ENCODE peak calls at places on chromosomes 7 and 10, in six cellular contexts. S, W, U, E, D and Z are unnamed samples.
A peak's percentile ranks its signal among the peaks of the same experiment; 100 is the strongest.

GRCh38 chr10:6759961-6760360 is 179.9 kb upstream of the PRKCQ start:
- DNase-seq in S (no peak), W (no peak), U (no peak), E (no peak), D (no peak), Z (no peak)

GRCh38 chr10:3782099-3782455 is 2.9 kb downstream of the KLF6 start:
- DNase-seq in S (no peak), W (no peak), U (no peak), E (no peak), D (no peak), Z (no peak)

GRCh38 chr10:122558452-122558851 is 2.1 kb upstream of the DMBT1 start:
- DNase-seq in S (no peak), W (no peak), U (no peak), E (no peak), D (no peak), Z (no peak)

GRCh38 chr7:131066635-131067034 is 261.0 kb upstream of the MKLN1 start:
- DNase-seq in S (no peak), W (no peak), U (no peak), E (no peak), D (peak; percentile 41), Z (no peak)

GRCh38 chr10:71045188-71045841 is 156.9 kb upstream of the PCBD1 start:
- DNase-seq in S (no peak), W (no peak), U (no peak), E (no peak), D (no peak), Z (no peak)

GRCh38 chr7:2886900-2887299 is 42.8 kb upstream of the GNA12 start:
- DNase-seq in S (peak; percentile 70), W (no peak), U (peak; percentile 79), E (no peak), D (peak; percentile 66), Z (peak; percentile 68)

GRCh38 chr7:114854369-114854768 is 67.5 kb upstream of the MDFIC start:
- DNase-seq in S (no peak), W (no peak), U (no peak), E (no peak), D (no peak), Z (no peak)

GRCh38 chr10:103451091-103451801 is 924 bp downstream of the CALHM2 start:
- DNase-seq in S (peak; percentile 66), W (no peak), U (peak; percentile 12), E (no peak), D (no peak), Z (peak; percentile 57)

GRCh38 chr10:66925896-66926719 is at the start of gene LRRTM3:
- DNase-seq in S (peak; percentile 11), W (peak; percentile 55), U (peak; percentile 37), E (peak; percentile 20), D (peak; percentile 56), Z (peak; percentile 28)

GRCh38 chr10:102229810-102230263 is 3.7 kb downstream of the ELOVL3 start:
- DNase-seq in S (peak; percentile 73), W (peak; percentile 94), U (peak; percentile 86), E (peak; percentile 33), D (peak; percentile 56), Z (peak; percentile 79)

GRCh38 chr7:132387596-132387995 is 188.7 kb downstream of the PLXNA4 start:
- DNase-seq in S (no peak), W (no peak), U (no peak), E (no peak), D (no peak), Z (no peak)

GRCh38 chr10:81548160-81548559 is 326.8 kb upstream of the NRG3 start:
- DNase-seq in S (no peak), W (no peak), U (no peak), E (no peak), D (no peak), Z (no peak)

GRCh38 chr10:69890065-69890831 is 88.5 kb downstream of the COL13A1 start:
- DNase-seq in S (no peak), W (no peak), U (no peak), E (no peak), D (no peak), Z (no peak)

GRCh38 chr7:66500087-66500486 is 128.6 kb upstream of the KCTD7 start:
- DNase-seq in S (no peak), W (no peak), U (peak; percentile 62), E (no peak), D (peak; percentile 38), Z (no peak)

GRCh38 chr7:12494354-12495024 is 76.0 kb upstream of the SCIN start:
- DNase-seq in S (no peak), W (no peak), U (peak; percentile 33), E (no peak), D (no peak), Z (no peak)

GRCh38 chr7:22725585-22725984 is 1.4 kb upstream of the IL6 start:
- DNase-seq in S (no peak), W (no peak), U (peak; percentile 72), E (no peak), D (peak; percentile 47), Z (no peak)

GRCh38 chr7:22728416-22729029 is 1.5 kb downstream of the IL6 start:
- DNase-seq in S (no peak), W (no peak), U (peak; percentile 63), E (no peak), D (peak; percentile 29), Z (no peak)

GRCh38 chr7:22726345-22726848 is 603 bp upstream of the IL6 start:
- DNase-seq in S (peak; percentile 35), W (peak; percentile 62), U (peak; percentile 89), E (no peak), D (peak; percentile 7), Z (peak; percentile 50)

GRCh38 chr7:22729180-22729579 is 2.2 kb downstream of the IL6 start:
- DNase-seq in S (no peak), W (no peak), U (no peak), E (no peak), D (no peak), Z (no peak)

DNA sequence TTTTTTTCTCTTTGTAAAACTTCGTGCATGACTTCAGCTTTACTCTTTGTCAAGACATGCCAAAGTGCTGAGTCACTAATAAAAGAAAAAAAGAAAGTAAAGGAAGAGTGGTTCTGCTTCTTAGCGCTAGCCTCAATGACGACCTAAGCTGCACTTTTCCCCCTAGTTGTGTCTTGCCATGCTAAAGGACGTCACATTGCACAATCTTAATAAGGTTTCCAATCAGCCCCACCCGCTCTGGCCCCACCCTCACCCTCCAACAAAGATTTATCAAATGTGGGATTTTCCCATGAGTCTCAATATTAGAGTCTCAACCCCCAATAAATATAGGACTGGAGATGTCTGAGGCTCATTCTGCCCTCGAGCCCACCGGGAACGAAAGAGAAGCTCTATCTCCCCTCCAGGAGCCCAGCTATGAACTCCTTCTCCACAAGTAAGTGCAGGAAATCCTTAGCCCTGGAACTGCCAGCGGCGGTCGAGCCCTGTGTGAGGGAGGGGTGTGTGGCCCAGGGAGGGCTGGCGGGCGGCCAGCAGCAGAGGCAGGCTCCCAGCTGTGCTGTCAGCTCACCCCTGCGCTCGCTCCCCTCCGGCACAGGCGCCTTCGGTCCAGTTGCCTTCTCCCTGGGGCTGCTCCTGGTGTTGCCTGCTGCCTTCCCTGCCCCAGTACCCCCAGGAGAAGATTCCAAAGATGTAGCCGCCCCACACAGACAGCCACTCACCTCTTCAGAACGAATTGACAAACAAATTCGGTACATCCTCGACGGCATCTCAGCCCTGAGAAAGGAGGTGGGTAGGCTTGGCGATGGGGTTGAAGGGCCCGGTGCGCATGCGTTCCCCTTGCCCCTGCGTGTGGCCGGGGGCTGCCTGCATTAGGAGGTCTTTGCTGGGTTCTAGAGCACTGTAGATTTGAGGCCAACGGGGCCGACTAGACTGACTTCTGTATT is at the start of gene IL6:
- DNase-seq in S (no peak), W (peak; percentile 69), U (peak; percentile 90), E (no peak), D (peak; percentile 6), Z (no peak)
- TF ChIP-seq TAF1 in S (no peak), W (no peak), U (no peak), E (no peak), D (no peak), Z (no peak)

GRCh38 chr10:44864042-44864436 is 47.1 kb upstream of the TMEM72 start:
- DNase-seq in S (no peak), W (peak; percentile 70), U (no peak), E (no peak), D (no peak), Z (no peak)
- TF ChIP-seq POLR2AphosphoS5 in S (no peak), W (no peak), U (no peak), E (no peak), D (no peak), Z (no peak)

DNA sequence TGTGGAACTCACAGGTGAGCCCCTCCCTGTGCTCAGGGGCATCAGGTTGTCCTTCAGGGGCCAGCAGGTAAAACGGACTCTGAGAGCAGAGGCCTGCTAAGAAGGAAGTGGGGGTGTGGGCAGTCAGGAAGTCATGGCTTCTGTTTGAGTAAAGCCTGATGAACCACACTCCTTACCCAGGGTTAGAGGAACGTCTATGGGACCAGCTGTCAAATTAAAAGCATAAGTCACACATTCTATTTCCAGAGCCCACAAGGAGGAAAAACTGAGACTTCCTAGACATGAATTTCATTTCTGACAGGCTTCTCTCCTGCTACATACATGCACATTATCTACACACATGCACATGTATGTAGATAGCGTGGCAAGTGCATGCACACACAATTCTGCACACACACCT is 616.4 kb downstream of the SDK1 start:
- DNase-seq in S (no peak), W (no peak), U (no peak), E (no peak), D (no peak), Z (no peak)
- TF ChIP-seq POLR2A in S (no peak), W (no peak), U (no peak), E (no peak), D (no peak), Z (no peak)

GRCh38 chr7:98075801-98076200 is 30.9 kb upstream of the LMTK2 start:
- DNase-seq in S (no peak), W (no peak), U (no peak), E (no peak), D (no peak), Z (no peak)

GRCh38 chr7:98077762-98078161 is 28.9 kb upstream of the LMTK2 start:
- DNase-seq in S (no peak), W (no peak), U (no peak), E (no peak), D (no peak), Z (no peak)

GRCh38 chr7:98078197-98078870 is 28.3 kb upstream of the LMTK2 start:
- DNase-seq in S (no peak), W (no peak), U (no peak), E (no peak), D (no peak), Z (no peak)

DNA sequence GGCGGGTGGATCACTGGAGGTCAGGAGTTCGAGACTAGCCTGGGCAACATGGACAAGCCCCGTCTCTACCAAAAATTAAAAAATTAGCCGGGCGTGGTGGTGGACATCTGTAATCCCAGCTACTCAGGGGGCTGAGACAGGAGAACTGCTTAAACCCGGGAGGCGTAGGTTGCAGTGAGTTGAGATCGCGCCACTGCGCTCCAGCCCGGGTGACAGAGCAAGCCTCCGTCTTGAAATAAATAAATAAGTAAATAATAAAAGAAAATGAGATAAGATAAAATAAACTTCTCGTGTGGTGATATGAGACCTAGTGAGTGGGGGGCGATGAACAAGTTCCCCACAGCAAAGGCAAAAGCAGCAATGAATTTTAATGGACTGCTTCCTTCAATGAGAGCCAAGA is 33.6 kb upstream of the LMTK2 start:
- DNase-seq in S (no peak), W (no peak), U (no peak), E (no peak), D (no peak), Z (no peak)
- TF ChIP-seq TAF1 in S (no peak), W (no peak), U (no peak), E (no peak), D (no peak), Z (no peak)